ENCODE peak calls at places on chromosomes 1 and 21, in seven cellular contexts. I, L, Y, Q, Z, O and U are unnamed samples.

GRCh38 chr1:101757985-101758384 is 238.7 kb downstream of the OLFM3 start:
- DNase-seq in Q (no peak), O (no peak), Z (no peak), L (no peak), Y (no peak), I (no peak), U (peak; percentile 12)

GRCh38 chr1:184152502-184152901 is 101.0 kb downstream of the TSEN15 start:
- DNase-seq in Q (no peak), O (no peak), I (peak; percentile 17), Z (no peak), L (peak; percentile 58), Y (no peak), U (no peak)

GRCh38 chr21:45994738-45995685 is 13.4 kb downstream of the COL6A1 start:
- DNase-seq in Z (no peak), Q (no peak), O (no peak), I (peak; percentile 2), Y (no peak), L (peak; percentile 6), U (no peak)

GRCh38 chr21:16572032-16572431 is 842.2 kb downstream of the USP25 start:
- DNase-seq in Y (no peak), O (no peak), Z (no peak), I (no peak), Q (no peak), L (no peak), U (no peak)

GRCh38 chr21:26881504-26882228 is 36.5 kb upstream of the ADAMTS1 start:
- DNase-seq in Z (no peak), Y (no peak), Q (no peak), L (no peak), O (no peak), I (no peak), U (peak; percentile 1)

GRCh38 chr1:19504796-19505693 is 19.7 kb upstream of the CAPZB start:
- DNase-seq in L (peak; percentile 48), O (no peak), Y (no peak), Q (no peak), I (no peak), Z (no peak), U (no peak)

GRCh38 chr1:168163670-168164069 is 15.1 kb upstream of the TIPRL start:
- DNase-seq in L (no peak), Q (no peak), O (no peak), I (no peak), Z (no peak), Y (no peak), U (no peak)

GRCh38 chr1:1776672-1777393 is 1.4 kb downstream of the NADK start:
- DNase-seq in Y (no peak), I (no peak), Q (no peak), O (no peak), L (no peak), Z (no peak), U (no peak)

GRCh38 chr1:246971322-246971721 is 36.5 kb downstream of the ZNF695 start:
- DNase-seq in O (no peak), Q (peak; percentile 8), Y (no peak), I (peak; percentile 11), Z (peak; percentile 13), L (peak; percentile 56), U (no peak)

GRCh38 chr1:193657552-193657951 is 471.1 kb upstream of the B3GALT2 start:
- DNase-seq in I (no peak), Y (no peak), Q (no peak), O (no peak), Z (no peak), L (no peak), U (no peak)

GRCh38 chr1:53462769-53463501 is 3.7 kb downstream of the DMRTB1 start:
- DNase-seq in Q (no peak), O (no peak), Y (no peak), I (no peak), L (no peak), Z (no peak), U (no peak)

GRCh38 chr21:42666023-42666747 is 12.8 kb downstream of the PDE9A start:
- DNase-seq in O (no peak), Q (no peak), L (no peak), I (no peak), Y (peak; percentile 83), Z (no peak), U (no peak)

GRCh38 chr1:40318476-40318875 is 1.4 kb upstream of the COL9A2 start:
- DNase-seq in I (no peak), Y (no peak), L (no peak), Z (no peak), O (no peak), Q (no peak), U (no peak)

GRCh38 chr1:114238066-114238465 is 84.4 kb upstream of the SYT6 start:
- DNase-seq in O (no peak), Q (no peak), Z (no peak), L (no peak), Y (no peak), I (no peak), U (no peak)

GRCh38 chr1:182567629-182568028 is 21.4 kb downstream of the RNASEL start:
- DNase-seq in Q (no peak), O (no peak), L (no peak), Z (no peak), Y (no peak), I (no peak), U (no peak)

GRCh38 chr21:32457360-32457840 is 44.9 kb downstream of the EVA1C start:
- DNase-seq in O (peak; percentile 18), Q (no peak), Y (no peak), Z (no peak), I (no peak), L (peak; percentile 50), U (no peak)

GRCh38 chr1:203081465-203082355 is 4.1 kb downstream of the MYOG start:
- DNase-seq in Z (no peak), Q (no peak), Y (no peak), O (no peak), L (peak; percentile 5), I (no peak), U (no peak)

GRCh38 chr1:107936498-107937481 is 28.2 kb downstream of the VAV3 start:
- DNase-seq in O (peak; percentile 37), I (no peak), Z (no peak), Y (peak; percentile 30), L (peak; percentile 41), Q (no peak), U (peak; percentile 96)

GRCh38 chr1:15680131-15680530 is 4.0 kb upstream of the PLEKHM2 start:
- DNase-seq in O (no peak), L (no peak), I (no peak), Q (no peak), Z (no peak), Y (no peak), U (peak; percentile 53)

GRCh38 chr1:12615916-12616708 is 1.9 kb downstream of the DHRS3 start:
- DNase-seq in O (no peak), I (peak; percentile 36), Y (no peak), L (peak; percentile 64), Z (no peak), Q (no peak), U (no peak)